ENCODE peak calls at places on chromosomes 5 and 9, in four cellular contexts. L, V, G and N are unnamed samples.

GRCh38 chr5:40227366-40227765 is 452.3 kb upstream of the PTGER4 start:
- DNase-seq in L (no peak), V (no peak), G (no peak), N (no peak)

GRCh38 chr5:95857185-95857945 is 34.8 kb upstream of the GLRX start:
- DNase-seq in L (no peak), V (peak), G (no peak), N (no peak)

GRCh38 chr5:32760091-32760509 is 49.0 kb downstream of the NPR3 start:
- DNase-seq in L (no peak), V (no peak), G (peak), N (no peak)

GRCh38 chr9:6938447-6938846 is 180.7 kb downstream of the KDM4C start:
- DNase-seq in L (no peak), V (no peak), G (peak), N (no peak)

GRCh38 chr9:130770679-130771442 is 64.2 kb upstream of the ABL1 start:
- DNase-seq in L (peak), V (no peak), G (peak), N (no peak)

GRCh38 chr9:132756214-132756799 is 86.0 kb downstream of the GTF3C4 start:
- DNase-seq in L (peak), V (no peak), G (no peak), N (no peak)

GRCh38 chr9:38137342-38137741 is 68.3 kb upstream of the SHB start:
- DNase-seq in L (no peak), V (no peak), G (no peak), N (no peak)

GRCh38 chr5:39409036-39409435 is 15.7 kb downstream of the DAB2 start:
- DNase-seq in L (no peak), V (no peak), G (no peak), N (no peak)

GRCh38 chr5:127830157-127830556 is 127.0 kb downstream of the CCDC192 start:
- DNase-seq in L (no peak), V (no peak), G (peak), N (no peak)

GRCh38 chr5:143494162-143494561 is 90.7 kb upstream of the NR3C1 start:
- DNase-seq in L (no peak), V (no peak), G (peak), N (no peak)

GRCh38 chr9:93037476-93037971 is 21.0 kb upstream of the SUSD3 start:
- DNase-seq in L (no peak), V (no peak), G (no peak), N (no peak)

GRCh38 chr5:164475339-164475977 is 970.0 kb downstream of the MAT2B start:
- DNase-seq in L (peak), V (no peak), G (peak), N (no peak)

GRCh38 chr9:89623925-89624420 is 19.2 kb downstream of the GADD45G start:
- DNase-seq in L (no peak), V (no peak), G (no peak), N (no peak)

GRCh38 chr5:31218978-31219377 is 25.5 kb downstream of the CDH6 start:
- DNase-seq in L (no peak), V (no peak), G (no peak), N (no peak)

GRCh38 chr9:20419552-20419951 is 202.7 kb downstream of the MLLT3 start:
- DNase-seq in L (no peak), V (no peak), G (peak), N (no peak)

GRCh38 chr5:59597690-59598546 is 295.6 kb downstream of the PDE4D start:
- DNase-seq in L (no peak), V (no peak), G (no peak), N (no peak)

GRCh38 chr5:168818586-168818985 is 239.4 kb upstream of the PANK3 start:
- DNase-seq in L (peak), V (no peak), G (no peak), N (no peak)

GRCh38 chr9:18274693-18275092 is 199.3 kb upstream of the ADAMTSL1 start:
- DNase-seq in L (no peak), V (no peak), G (no peak), N (no peak)

GRCh38 chr5:72283358-72283757 is 36.7 kb downstream of the MRPS27 start:
- DNase-seq in L (no peak), V (no peak), G (no peak), N (no peak)

GRCh38 chr5:125874717-125875116 is 548.5 kb upstream of the GRAMD2B start:
- DNase-seq in L (peak), V (no peak), G (no peak), N (no peak)

GRCh38 chr9:137435980-137436760 is 5.0 kb downstream of the ENTPD8 start:
- DNase-seq in L (no peak), V (no peak), G (peak), N (no peak)

GRCh38 chr5:60972225-60972624 is 27.2 kb downstream of the NDUFAF2 start:
- DNase-seq in L (no peak), V (no peak), G (no peak), N (no peak)

GRCh38 chr9:124480621-124480981 is 26.6 kb downstream of the NR5A1 start:
- DNase-seq in L (peak), V (peak), G (peak), N (no peak)

GRCh38 chr9:94586814-94587213 is 6.8 kb downstream of the FBP2 start:
- DNase-seq in L (no peak), V (no peak), G (no peak), N (no peak)

GRCh38 chr9:124886866-124887492 is 25.0 kb downstream of the ARPC5L start:
- DNase-seq in L (no peak), V (no peak), G (no peak), N (no peak)

GRCh38 chr5:159163027-159163699 is 46.2 kb downstream of the RNF145 start:
- DNase-seq in L (no peak), V (no peak), G (peak), N (no peak)

GRCh38 chr5:119570935-119571334 is 58.4 kb upstream of the FAM170A start:
- DNase-seq in L (no peak), V (no peak), G (no peak), N (no peak)

GRCh38 chr5:134420326-134420725 is 8.6 kb upstream of the CDKN2AIPNL start:
- DNase-seq in L (no peak), V (no peak), G (no peak), N (no peak)

GRCh38 chr5:170554566-170555267 is 50.9 kb downstream of the KCNIP1 start:
- DNase-seq in L (no peak), V (no peak), G (no peak), N (no peak)

GRCh38 chr9:128104171-128104618 is 23.3 kb downstream of the PTGES2 start:
- DNase-seq in L (no peak), V (no peak), G (no peak), N (no peak)

GRCh38 chr9:128056887-128057723 is 10.0 kb downstream of the NAIF1 start:
- DNase-seq in L (no peak), V (no peak), G (no peak), N (no peak)

GRCh38 chr5:95930541-95930940 is 31.1 kb downstream of the ELL2 start:
- DNase-seq in L (no peak), V (no peak), G (no peak), N (no peak)

GRCh38 chr5:173714551-173715428 is 98.3 kb upstream of the BOD1 start:
- DNase-seq in L (no peak), V (no peak), G (peak), N (no peak)

GRCh38 chr9:129761901-129762359 is 9.1 kb upstream of the PTGES start:
- DNase-seq in L (no peak), V (no peak), G (peak), N (no peak)

GRCh38 chr5:128491291-128491690 is 46.8 kb downstream of the FBN2 start:
- DNase-seq in L (no peak), V (no peak), G (no peak), N (no peak)

GRCh38 chr5:123094919-123095693 is 6.1 kb downstream of the PRDM6 start:
- DNase-seq in L (peak), V (peak), G (no peak), N (no peak)

GRCh38 chr5:123095694-123096120 is 6.7 kb downstream of the PRDM6 start:
- DNase-seq in L (no peak), V (no peak), G (no peak), N (no peak)

GRCh38 chr5:123093279-123094226 is 4.5 kb downstream of the PRDM6 start:
- DNase-seq in L (no peak), V (peak), G (no peak), N (no peak)

GRCh38 chr5:123092696-123093095 is 3.7 kb downstream of the PRDM6 start:
- DNase-seq in L (no peak), V (no peak), G (no peak), N (no peak)

DNA sequence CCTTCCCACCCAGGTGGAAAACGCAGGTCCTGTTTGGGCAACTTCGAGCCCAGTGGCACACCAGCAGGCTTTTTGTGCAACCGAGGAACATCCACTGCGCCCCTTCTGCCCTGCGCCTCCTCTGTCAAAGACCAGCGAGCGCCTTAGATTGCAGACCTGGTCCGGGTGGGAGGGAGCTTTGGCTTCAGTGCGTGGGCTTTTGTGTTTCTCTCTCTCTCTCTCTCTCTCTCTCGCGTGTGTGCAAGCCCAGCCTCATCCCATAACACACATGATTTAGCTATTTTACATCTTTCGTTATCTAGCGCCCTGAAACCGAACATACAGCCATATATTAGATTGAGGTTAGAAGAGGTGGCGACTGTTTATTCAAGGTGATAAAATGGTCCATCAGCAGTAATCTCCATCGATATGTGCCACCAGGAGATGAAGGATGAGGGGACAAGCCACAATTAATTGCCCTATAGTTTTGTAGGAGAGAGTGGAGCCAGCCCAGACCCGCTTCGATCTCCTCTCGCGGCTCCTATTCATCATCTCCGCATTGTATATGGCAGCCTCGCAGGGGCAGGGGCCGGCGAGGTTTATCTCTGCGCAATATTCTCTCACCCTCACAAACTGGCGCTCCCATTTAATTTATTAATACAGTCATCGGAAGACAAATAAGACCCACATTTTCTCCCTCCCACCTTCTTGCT is 5.3 kb downstream of the PRDM6 start:
- DNase-seq in L (no peak), V (no peak), G (no peak), N (no peak)
- TF ChIP-seq CTCF in L (no peak), V (no peak), G (no peak), N (no peak)

GRCh38 chr9:90838098-90838497 is 36.5 kb downstream of the SYK start:
- DNase-seq in L (no peak), V (no peak), G (no peak), N (no peak)
- TF ChIP-seq CTCF in L (no peak), V (peak), G (no peak), N (peak)

GRCh38 chr9:35659340-35659739 is 1.2 kb downstream of the CCDC107 start:
- DNase-seq in L (no peak), V (no peak), G (peak), N (no peak)

GRCh38 chr9:35658894-35659220 is 765 bp downstream of the CCDC107 start:
- DNase-seq in L (no peak), V (no peak), G (peak), N (no peak)

GRCh38 chr9:35662437-35662836 is 2.6 kb downstream of the ARHGEF39 start:
- DNase-seq in L (no peak), V (no peak), G (no peak), N (no peak)

GRCh38 chr9:35661756-35662350 is 3.1 kb downstream of the ARHGEF39 start:
- DNase-seq in L (no peak), V (no peak), G (no peak), N (no peak)

GRCh38 chr9:35660966-35661413 is 2.9 kb downstream of the CCDC107 start:
- DNase-seq in L (peak), V (no peak), G (peak), N (no peak)
- TF ChIP-seq CTCF in L (peak), V (no peak), G (peak), N (peak)

GRCh38 chr9:98773721-98774120 is 22.6 kb downstream of the ANKS6 start:
- DNase-seq in L (no peak), V (no peak), G (no peak), N (no peak)
- TF ChIP-seq CTCF in L (no peak), V (no peak), G (no peak), N (no peak)

DNA sequence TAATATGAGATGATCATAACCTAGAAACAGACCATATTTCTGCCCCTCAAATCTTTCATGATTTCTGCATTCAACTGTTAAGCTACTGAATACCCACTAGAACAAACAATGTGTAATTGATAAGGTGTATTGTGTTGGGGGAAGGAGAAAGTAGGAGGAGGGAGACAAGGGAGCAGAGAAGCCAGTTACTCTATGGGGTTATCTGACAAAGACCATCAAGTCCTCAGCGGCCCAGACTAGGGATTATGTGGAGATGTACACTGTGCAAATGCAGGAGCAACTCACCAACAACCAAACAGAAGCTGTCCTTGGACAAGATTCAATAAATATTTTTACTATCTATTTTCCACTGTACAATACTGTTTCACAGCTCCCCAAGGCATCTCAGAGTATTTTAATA is 2.7 kb downstream of the NRG2 start:
- DNase-seq in L (no peak), V (no peak), G (no peak), N (no peak)
- TF ChIP-seq CTCF in L (no peak), V (no peak), G (no peak), N (no peak)

GRCh38 chr9:5263568-5264218 is 32.5 kb downstream of the INSL4 start:
- DNase-seq in L (peak), V (no peak), G (peak), N (no peak)

GRCh38 chr9:5264219-5264595 is 33.0 kb downstream of the INSL4 start:
- DNase-seq in L (no peak), V (no peak), G (no peak), N (no peak)

GRCh38 chr9:5269249-5269715 is 35.2 kb downstream of the RLN2 start:
- DNase-seq in L (peak), V (no peak), G (peak), N (no peak)

DNA sequence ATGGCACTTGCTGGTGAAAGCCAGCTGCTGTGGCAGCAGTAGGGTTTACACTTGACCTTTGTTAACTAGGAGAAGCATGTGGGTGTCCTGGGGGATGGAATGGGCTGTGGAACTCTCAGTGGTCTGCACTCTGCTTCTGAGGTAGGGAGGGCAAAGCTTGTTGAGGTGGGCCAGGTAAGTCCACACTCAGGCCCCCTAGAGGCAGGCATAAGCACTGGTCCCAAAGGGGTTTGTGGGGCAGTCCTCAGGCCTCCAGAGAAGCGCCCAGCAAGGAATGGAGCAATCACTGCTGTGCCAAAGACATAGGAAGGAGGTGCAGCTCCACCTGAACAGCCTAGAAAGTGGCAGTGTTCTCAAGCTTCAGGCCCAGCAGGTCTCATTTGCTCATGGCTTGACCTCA is 34.7 kb downstream of the INSL4 start:
- DNase-seq in L (no peak), V (no peak), G (no peak), N (no peak)
- TF ChIP-seq CTCF in L (no peak), V (no peak), G (no peak), N (no peak)

DNA sequence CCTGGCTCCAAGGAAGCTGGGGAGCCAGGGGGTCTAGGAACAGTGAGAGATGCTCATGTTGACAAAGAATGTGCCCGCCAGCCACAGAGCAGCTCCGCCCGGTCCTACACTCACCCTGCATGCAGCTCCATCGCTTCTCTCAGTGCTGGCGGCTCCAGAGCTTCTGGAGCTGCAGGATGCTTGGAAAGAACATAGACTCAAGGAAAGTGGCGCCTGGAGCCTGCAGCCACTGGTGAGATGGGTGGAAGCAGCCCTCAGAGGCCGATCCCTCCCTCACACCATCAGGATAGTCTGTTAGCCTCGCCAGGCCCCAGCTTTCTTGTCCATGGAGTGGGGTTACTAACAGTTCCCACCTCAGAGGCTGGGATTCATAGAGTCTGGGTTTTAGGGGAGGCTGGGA is 26.4 kb upstream of the SLC6A19 start:
- DNase-seq in L (no peak), V (no peak), G (no peak), N (no peak)
- TF ChIP-seq CTCF in L (no peak), V (no peak), G (no peak), N (no peak)

GRCh38 chr5:151004499-151004898 is 15.9 kb upstream of the GPX3 start:
- DNase-seq in L (no peak), V (no peak), G (no peak), N (no peak)

GRCh38 chr5:151001436-151001835 is 19.0 kb upstream of the GPX3 start:
- DNase-seq in L (no peak), V (no peak), G (no peak), N (no peak)

GRCh38 chr5:151002681-151003502 is 17.5 kb upstream of the GPX3 start:
- DNase-seq in L (no peak), V (no peak), G (no peak), N (no peak)

GRCh38 chr5:151003503-151003860 is 16.9 kb upstream of the GPX3 start:
- DNase-seq in L (no peak), V (no peak), G (no peak), N (no peak)

DNA sequence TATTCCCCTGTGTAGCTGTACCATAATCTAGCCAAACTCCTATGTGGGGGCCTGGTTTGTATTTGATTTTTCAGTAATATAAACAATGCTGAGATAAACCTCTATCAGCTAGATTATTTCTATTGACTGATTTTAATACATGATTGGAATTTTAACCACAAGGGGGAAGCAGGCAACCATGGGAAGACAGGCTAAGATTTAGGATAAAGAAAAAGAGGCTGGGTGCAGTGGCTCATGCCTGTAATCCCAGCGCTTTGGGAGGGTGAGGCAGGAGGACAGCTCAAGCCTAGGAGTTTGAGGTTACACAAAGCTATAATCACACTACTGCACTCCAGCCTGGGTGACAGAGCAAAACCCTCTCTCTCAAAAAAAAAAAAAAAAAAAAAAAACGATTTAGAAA is 18.1 kb upstream of the GPX3 start:
- DNase-seq in L (peak), V (no peak), G (peak), N (peak)
- TF ChIP-seq CTCF in L (peak), V (peak), G (peak), N (peak)

DNA sequence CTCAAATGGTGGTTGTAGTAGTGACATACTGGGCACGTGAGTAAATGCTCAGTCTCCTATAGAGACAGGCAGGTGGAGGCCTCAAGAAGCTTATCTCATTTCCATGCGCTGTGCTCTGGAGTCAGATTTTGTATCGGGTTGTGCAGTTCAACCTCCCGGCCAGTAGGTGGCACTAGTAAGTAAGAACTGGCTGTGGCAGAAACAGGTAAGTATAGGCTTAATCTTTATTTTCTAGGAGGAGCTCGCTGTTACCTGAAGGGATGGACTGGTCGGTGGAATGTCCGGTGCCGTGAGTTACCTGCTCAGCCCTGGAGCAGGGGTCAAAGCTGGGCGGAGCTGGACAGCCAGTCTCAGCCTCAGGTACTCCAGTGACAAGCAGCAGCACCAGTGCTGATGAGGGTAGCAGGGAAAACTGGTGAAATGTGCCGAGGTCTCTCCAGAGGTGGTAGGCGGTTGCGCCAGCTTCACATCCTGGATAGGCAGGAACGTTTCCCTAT is 880.1 kb upstream of the SEMA6A start:
- DNase-seq in L (peak), V (no peak), G (peak), N (no peak)
- TF ChIP-seq CTCF in L (peak), V (peak), G (peak), N (peak)